ENCODE peak calls at places on chromosomes 16 and 17, in nine cellular contexts. R, G, Y, H, S, E, M, K and B are unnamed samples.

GRCh38 chr16:88344411-88345030 is 38.2 kb upstream of the ZNF469 start:
- DNase-seq in R (no peak), G (no peak), Y (no peak), H (no peak), S (no peak), E (no peak), M (no peak), K (no peak), B (no peak)

GRCh38 chr16:82761236-82761635 is 134.5 kb downstream of the CDH13 start:
- DNase-seq in R (no peak), G (peak), Y (no peak), H (peak), S (peak), E (peak), M (peak), K (no peak), B (peak)

GRCh38 chr16:20868890-20869289 is 31.3 kb downstream of the DCUN1D3 start:
- DNase-seq in R (no peak), G (peak), Y (no peak), H (no peak), S (no peak), E (peak), M (peak), K (no peak), B (peak)

GRCh38 chr16:1167276-1168107 is 14.6 kb downstream of the CACNA1H start:
- DNase-seq in R (no peak), G (no peak), Y (no peak), H (no peak), S (no peak), E (no peak), M (no peak), K (peak), B (no peak)

GRCh38 chr17:2723997-2724782 is 12.6 kb upstream of the CLUH start:
- DNase-seq in R (no peak), G (no peak), Y (no peak), H (no peak), S (no peak), E (no peak), M (no peak), K (no peak), B (no peak)

GRCh38 chr17:66355510-66355909 is 53.1 kb downstream of the PRKCA start:
- DNase-seq in R (no peak), G (no peak), Y (no peak), H (no peak), S (no peak), E (no peak), M (no peak), K (no peak), B (no peak)

GRCh38 chr17:79612468-79613194 is 1.8 kb upstream of the RBFOX3 start:
- DNase-seq in R (peak), G (peak), Y (peak), H (no peak), S (peak), E (peak), M (peak), K (no peak), B (no peak)

GRCh38 chr16:26787924-26788323 is 278.8 kb upstream of the C16orf82 start:
- DNase-seq in R (no peak), G (no peak), Y (no peak), H (no peak), S (no peak), E (no peak), M (no peak), K (peak), B (no peak)

GRCh38 chr17:17702821-17703607 is 21.8 kb downstream of the RAI1 start:
- DNase-seq in R (no peak), G (no peak), Y (no peak), H (no peak), S (no peak), E (peak), M (peak), K (no peak), B (no peak)

GRCh38 chr17:80649672-80650338 is 105.2 kb downstream of the RPTOR start:
- DNase-seq in R (no peak), G (peak), Y (peak), H (no peak), S (peak), E (peak), M (peak), K (no peak), B (peak)

GRCh38 chr16:57187508-57187854 is 1.4 kb downstream of the RSPRY1 start:
- DNase-seq in R (peak), G (no peak), Y (no peak), H (no peak), S (no peak), E (no peak), M (no peak), K (peak), B (no peak)

GRCh38 chr16:8851761-8852403 is 16.9 kb downstream of the CARHSP1 start:
- DNase-seq in R (no peak), G (no peak), Y (no peak), H (no peak), S (no peak), E (no peak), M (no peak), K (no peak), B (no peak)

GRCh38 chr17:61284174-61284573 is 115.5 kb upstream of the TBX2 start:
- DNase-seq in R (no peak), G (peak), Y (no peak), H (no peak), S (peak), E (peak), M (peak), K (no peak), B (no peak)

GRCh38 chr17:40462343-40463121 is 19.3 kb downstream of the IGFBP4 start:
- DNase-seq in R (no peak), G (no peak), Y (no peak), H (no peak), S (no peak), E (peak), M (peak), K (no peak), B (no peak)

GRCh38 chr16:55051571-55051970 is 120.9 kb downstream of the IRX5 start:
- DNase-seq in R (no peak), G (no peak), Y (no peak), H (no peak), S (no peak), E (no peak), M (no peak), K (no peak), B (no peak)

GRCh38 chr16:89584768-89585549 is 9.4 kb downstream of the CPNE7 start:
- DNase-seq in R (no peak), G (no peak), Y (no peak), H (no peak), S (no peak), E (peak), M (no peak), K (no peak), B (no peak)

GRCh38 chr16:48435906-48436305 is 50.7 kb upstream of the SIAH1 start:
- DNase-seq in R (no peak), G (no peak), Y (no peak), H (no peak), S (no peak), E (no peak), M (no peak), K (peak), B (no peak)

GRCh38 chr17:5488752-5489151 is 2.4 kb downstream of the MIS12 start:
- DNase-seq in R (no peak), G (no peak), Y (no peak), H (no peak), S (no peak), E (no peak), M (no peak), K (no peak), B (no peak)

GRCh38 chr17:65530985-65531507 is 30.4 kb downstream of the AXIN2 start:
- DNase-seq in R (no peak), G (peak), Y (no peak), H (no peak), S (peak), E (peak), M (peak), K (no peak), B (peak)

GRCh38 chr16:75761111-75761510 is 34.8 kb upstream of the CPHXL start:
- DNase-seq in R (no peak), G (peak), Y (no peak), H (no peak), S (no peak), E (no peak), M (peak), K (no peak), B (no peak)

GRCh38 chr17:79683365-79683764 is 47.4 kb upstream of the ENPP7 start:
- DNase-seq in R (no peak), G (no peak), Y (no peak), H (no peak), S (no peak), E (no peak), M (no peak), K (no peak), B (no peak)

GRCh38 chr16:69340095-69340644 is 598 bp downstream of the NIP7 start:
- DNase-seq in R (peak), G (peak), Y (no peak), H (no peak), S (peak), E (peak), M (peak), K (no peak), B (no peak)

GRCh38 chr17:15782809-15783208 is 50.7 kb downstream of the TBC1D26 start:
- DNase-seq in R (no peak), G (peak), Y (no peak), H (no peak), S (no peak), E (peak), M (peak), K (no peak), B (peak)

GRCh38 chr16:28609631-28610594 is at the start of gene SULT1A1:
- DNase-seq in R (no peak), G (no peak), Y (no peak), H (no peak), S (no peak), E (peak), M (peak), K (no peak), B (peak)